ENCODE peak calls at places on chromosomes 5 and 9, in nine cellular contexts. One of them, this sample, is unnamed.

GRCh38 chr5:149166128-149166527 is 24.8 kb downstream of the ABLIM3 start:
- DNase-seq in colonic mucosa: no peak
- DNase-seq in AG04450: no peak
- DNase-seq in astrocyte of the hippocampus: no peak
- DNase-seq in astrocyte of the spinal cord: no peak
- DNase-seq in RCC 7860: peak
- DNase-seq in breast epithelium: no peak
- DNase-seq in GM23338: no peak
- DNase-seq in choroid plexus epithelial cell: no peak
- DNase-seq in this sample: no peak

GRCh38 chr9:136051568-136052432 is 43.3 kb downstream of the NACC2 start:
- DNase-seq in AG04450: peak
- DNase-seq in RCC 7860: peak
- DNase-seq in breast epithelium: peak
- DNase-seq in astrocyte of the spinal cord: peak
- DNase-seq in colonic mucosa: peak
- DNase-seq in choroid plexus epithelial cell: peak
- DNase-seq in astrocyte of the hippocampus: peak
- DNase-seq in GM23338: peak
- DNase-seq in this sample: peak

GRCh38 chr5:4802044-4802443 is 338.1 kb upstream of the ADAMTS16 start:
- DNase-seq in breast epithelium: no peak
- DNase-seq in GM23338: no peak
- DNase-seq in astrocyte of the hippocampus: peak
- DNase-seq in colonic mucosa: no peak
- DNase-seq in choroid plexus epithelial cell: peak
- DNase-seq in astrocyte of the spinal cord: peak
- DNase-seq in RCC 7860: peak
- DNase-seq in AG04450: no peak
- DNase-seq in this sample: peak

GRCh38 chr9:91908746-91909145 is 41.3 kb downstream of the ROR2 start:
- DNase-seq in choroid plexus epithelial cell: peak
- DNase-seq in astrocyte of the hippocampus: no peak
- DNase-seq in astrocyte of the spinal cord: no peak
- DNase-seq in AG04450: no peak
- DNase-seq in RCC 7860: no peak
- DNase-seq in colonic mucosa: no peak
- DNase-seq in breast epithelium: no peak
- DNase-seq in GM23338: no peak
- DNase-seq in this sample: peak

GRCh38 chr5:98769256-98770157 is 4.0 kb upstream of the RGMB start:
- DNase-seq in choroid plexus epithelial cell: peak
- DNase-seq in GM23338: peak
- DNase-seq in astrocyte of the spinal cord: peak
- DNase-seq in RCC 7860: no peak
- DNase-seq in breast epithelium: no peak
- DNase-seq in colonic mucosa: peak
- DNase-seq in AG04450: peak
- DNase-seq in astrocyte of the hippocampus: peak
- DNase-seq in this sample: peak

GRCh38 chr9:77015291-77016048 is 4.0 kb upstream of the FOXB2 start:
- DNase-seq in breast epithelium: no peak
- DNase-seq in AG04450: no peak
- DNase-seq in astrocyte of the spinal cord: no peak
- DNase-seq in choroid plexus epithelial cell: no peak
- DNase-seq in GM23338: peak
- DNase-seq in colonic mucosa: no peak
- DNase-seq in astrocyte of the hippocampus: peak
- DNase-seq in RCC 7860: no peak
- DNase-seq in this sample: no peak

GRCh38 chr9:93280661-93281259 is 96.8 kb downstream of the WNK2 start:
- DNase-seq in breast epithelium: no peak
- DNase-seq in AG04450: no peak
- DNase-seq in astrocyte of the hippocampus: no peak
- DNase-seq in choroid plexus epithelial cell: no peak
- DNase-seq in colonic mucosa: peak
- DNase-seq in RCC 7860: no peak
- DNase-seq in GM23338: no peak
- DNase-seq in astrocyte of the spinal cord: no peak
- DNase-seq in this sample: peak

GRCh38 chr9:129176786-129177442 is 1.1 kb downstream of the IER5L start:
- DNase-seq in RCC 7860: no peak
- DNase-seq in GM23338: peak
- DNase-seq in AG04450: no peak
- DNase-seq in choroid plexus epithelial cell: peak
- DNase-seq in breast epithelium: peak
- DNase-seq in astrocyte of the hippocampus: peak
- DNase-seq in colonic mucosa: peak
- DNase-seq in astrocyte of the spinal cord: peak
- DNase-seq in this sample: peak

GRCh38 chr5:23257656-23258055 is 249.8 kb upstream of the PRDM9 start:
- DNase-seq in astrocyte of the spinal cord: no peak
- DNase-seq in breast epithelium: no peak
- DNase-seq in RCC 7860: peak
- DNase-seq in choroid plexus epithelial cell: no peak
- DNase-seq in colonic mucosa: no peak
- DNase-seq in GM23338: no peak
- DNase-seq in AG04450: no peak
- DNase-seq in astrocyte of the hippocampus: no peak
- DNase-seq in this sample: peak

GRCh38 chr9:24464321-24464951 is 81.3 kb downstream of the IZUMO3 start:
- DNase-seq in choroid plexus epithelial cell: peak
- DNase-seq in colonic mucosa: no peak
- DNase-seq in astrocyte of the spinal cord: peak
- DNase-seq in GM23338: peak
- DNase-seq in breast epithelium: no peak
- DNase-seq in RCC 7860: peak
- DNase-seq in astrocyte of the hippocampus: peak
- DNase-seq in AG04450: no peak
- DNase-seq in this sample: peak

GRCh38 chr9:91532325-91532724 is 108.7 kb upstream of the NFIL3 start:
- DNase-seq in GM23338: no peak
- DNase-seq in colonic mucosa: no peak
- DNase-seq in RCC 7860: peak
- DNase-seq in breast epithelium: no peak
- DNase-seq in astrocyte of the spinal cord: no peak
- DNase-seq in astrocyte of the hippocampus: no peak
- DNase-seq in AG04450: no peak
- DNase-seq in choroid plexus epithelial cell: peak
- DNase-seq in this sample: no peak

GRCh38 chr9:91426123-91426745 is 2.6 kb upstream of the NFIL3 start:
- DNase-seq in astrocyte of the hippocampus: peak
- DNase-seq in RCC 7860: peak
- DNase-seq in choroid plexus epithelial cell: peak
- DNase-seq in breast epithelium: no peak
- DNase-seq in astrocyte of the spinal cord: peak
- DNase-seq in GM23338: peak
- DNase-seq in colonic mucosa: no peak
- DNase-seq in AG04450: no peak
- DNase-seq in this sample: peak

GRCh38 chr5:43603535-43604363 is 769 bp downstream of the NNT start:
- DNase-seq in breast epithelium: peak
- DNase-seq in GM23338: peak
- DNase-seq in astrocyte of the hippocampus: peak
- DNase-seq in RCC 7860: peak
- DNase-seq in choroid plexus epithelial cell: peak
- DNase-seq in AG04450: no peak
- DNase-seq in colonic mucosa: peak
- DNase-seq in astrocyte of the spinal cord: peak
- DNase-seq in this sample: peak

GRCh38 chr9:129907196-129907595 is 71.9 kb downstream of the USP20 start:
- DNase-seq in astrocyte of the spinal cord: no peak
- DNase-seq in colonic mucosa: no peak
- DNase-seq in GM23338: no peak
- DNase-seq in AG04450: no peak
- DNase-seq in astrocyte of the hippocampus: no peak
- DNase-seq in RCC 7860: no peak
- DNase-seq in choroid plexus epithelial cell: no peak
- DNase-seq in breast epithelium: no peak
- DNase-seq in this sample: peak

GRCh38 chr5:175207321-175208040 is 236.5 kb downstream of the DRD1 start:
- DNase-seq in GM23338: no peak
- DNase-seq in AG04450: no peak
- DNase-seq in astrocyte of the spinal cord: no peak
- DNase-seq in breast epithelium: no peak
- DNase-seq in astrocyte of the hippocampus: no peak
- DNase-seq in colonic mucosa: no peak
- DNase-seq in choroid plexus epithelial cell: no peak
- DNase-seq in RCC 7860: no peak
- DNase-seq in this sample: no peak

GRCh38 chr9:123072407-123072995 is 39.0 kb downstream of the GPR21 start:
- DNase-seq in astrocyte of the hippocampus: no peak
- DNase-seq in choroid plexus epithelial cell: no peak
- DNase-seq in colonic mucosa: no peak
- DNase-seq in GM23338: peak
- DNase-seq in RCC 7860: no peak
- DNase-seq in astrocyte of the spinal cord: no peak
- DNase-seq in breast epithelium: no peak
- DNase-seq in AG04450: no peak
- DNase-seq in this sample: no peak

GRCh38 chr5:175561085-175561484 is 82.7 kb downstream of the SFXN1 start:
- DNase-seq in GM23338: peak
- DNase-seq in colonic mucosa: no peak
- DNase-seq in breast epithelium: no peak
- DNase-seq in AG04450: no peak
- DNase-seq in choroid plexus epithelial cell: no peak
- DNase-seq in RCC 7860: no peak
- DNase-seq in astrocyte of the hippocampus: no peak
- DNase-seq in astrocyte of the spinal cord: no peak
- DNase-seq in this sample: no peak